ENCODE peak calls at places on chromosomes 5 and 9, in seven cellular contexts. G, Q, V, X, R, L and F are unnamed samples. For H3K27me3, the result is how much of the 10 kb centered on the place peaks cover.

GRCh38 chr9:107872457-107873192 is 383.1 kb upstream of the KLF4 start:
- DNase-seq in X (no peak), G (no peak), R (no peak), L (no peak), V (no peak), Q (no peak), F (no peak)

GRCh38 chr5:142783601-142784291 is 13.6 kb downstream of the ARHGAP26 start:
- DNase-seq in X (peak), V (no peak), R (peak), L (peak), G (no peak), Q (no peak), F (no peak)

GRCh38 chr9:129794549-129794948 is 8.4 kb upstream of the TOR1B start:
- DNase-seq in G (no peak), X (no peak), R (no peak), Q (no peak), L (no peak), V (no peak), F (no peak)

GRCh38 chr9:125906144-125906543 is 159.0 kb downstream of the PBX3 start:
- DNase-seq in R (no peak), X (no peak), Q (no peak), L (peak), G (no peak), V (no peak), F (no peak)

GRCh38 chr5:58751222-58751621 is 168.3 kb downstream of the RAB3C start:
- DNase-seq in G (no peak), V (peak), R (peak), Q (no peak), L (peak), X (no peak), F (peak)

GRCh38 chr9:17349816-17350215 is 215.0 kb downstream of the CNTLN start:
- DNase-seq in V (no peak), L (peak), R (no peak), X (no peak), Q (no peak), G (no peak), F (no peak)

GRCh38 chr9:82829818-82830217 is 233.1 kb downstream of the RASEF start:
- DNase-seq in L (no peak), R (no peak), Q (no peak), V (no peak), G (no peak), X (no peak), F (no peak)

GRCh38 chr5:84392836-84393235 is 8.2 kb upstream of the EDIL3 start:
- DNase-seq in L (no peak), Q (no peak), R (no peak), X (no peak), G (no peak), V (no peak), F (no peak)

GRCh38 chr5:15951550-15951949 is 228.0 kb downstream of the MARCHF11 start:
- DNase-seq in X (no peak), L (no peak), R (no peak), Q (no peak), G (no peak), V (no peak), F (no peak)

GRCh38 chr5:31753700-31754461 is 115.0 kb downstream of the PDZD2 start:
- DNase-seq in G (no peak), Q (no peak), R (no peak), V (no peak), X (no peak), L (no peak), F (no peak)

GRCh38 chr9:22718653-22719052 is 272.0 kb downstream of the DMRTA1 start:
- DNase-seq in V (no peak), X (no peak), R (no peak), L (no peak), G (no peak), Q (no peak), F (no peak)

GRCh38 chr5:135246923-135247795 is 151.9 kb downstream of the MACROH2A1 start:
- DNase-seq in Q (peak), V (peak), X (no peak), L (peak), R (peak), G (peak), F (peak)

GRCh38 chr9:133967024-133967741 is 24.9 kb downstream of the VAV2 start:
- DNase-seq in X (no peak), G (no peak), L (peak), Q (no peak), V (no peak), R (no peak), F (no peak)

GRCh38 chr5:180803181-180804128 is 849 bp upstream of the MGAT1 start:
- DNase-seq in G (peak), L (peak), R (peak), V (no peak), Q (peak), X (no peak), F (no peak)

GRCh38 chr9:107090218-107090617 is 192.9 kb upstream of the RAD23B start:
- DNase-seq in Q (no peak), R (no peak), G (no peak), L (no peak), X (no peak), V (no peak), F (no peak)

GRCh38 chr5:132663771-132664695 is 6.1 kb downstream of the IL13 start:
- DNase-seq in Q (no peak), V (no peak), R (no peak), L (peak), X (no peak), G (no peak), F (no peak)

DNA sequence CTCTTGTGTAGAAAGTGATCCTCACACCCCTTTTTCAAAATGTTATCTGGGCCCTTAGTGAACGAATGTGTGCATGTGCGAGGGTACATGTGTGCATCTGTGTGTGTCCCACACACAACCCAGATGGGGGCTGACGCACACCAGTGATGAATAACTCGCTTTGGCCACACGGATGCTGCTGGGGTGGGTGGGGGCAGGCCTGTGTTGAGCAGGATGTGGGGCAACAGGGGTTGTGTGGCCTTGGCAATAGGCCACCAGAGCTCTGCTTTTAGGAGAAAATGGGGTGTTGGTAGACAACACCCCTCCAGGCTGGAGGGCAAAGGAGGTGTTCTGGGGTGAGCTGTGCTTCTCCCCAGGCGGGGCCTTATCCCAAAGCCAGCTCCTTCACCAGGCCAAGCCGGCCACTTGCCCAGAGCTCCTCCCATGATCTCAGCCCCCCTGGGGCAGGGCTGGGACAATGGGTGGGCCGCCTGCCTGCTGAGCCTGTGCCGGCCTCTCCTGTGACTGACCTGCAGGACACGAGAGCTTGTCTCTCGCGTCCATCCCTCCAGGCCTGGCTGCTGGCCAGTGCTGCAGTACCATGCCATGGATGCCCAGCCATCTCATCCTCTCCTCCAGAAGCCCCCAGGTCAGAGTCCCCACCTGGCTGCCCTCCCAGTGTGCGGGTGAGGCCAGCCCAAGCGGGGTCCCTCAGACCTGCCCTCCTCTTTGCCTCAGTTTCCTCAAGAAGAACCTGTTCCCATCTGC is 1.7 kb downstream of the DBN1 start:
- DNase-seq in Q (peak), V (no peak), L (no peak), R (no peak), X (peak), G (peak), F (no peak)
- H3K27ac ChIP-seq in Q (peak), V (peak), L (peak), R (no peak), X (peak), G (no peak), F (peak)

GRCh38 chr9:26695010-26695601 is 197.5 kb downstream of the CAAP1 start:
- DNase-seq in L (no peak), V (no peak), X (no peak), Q (no peak), G (no peak), R (no peak), F (no peak)
- H3K27me3 ChIP-seq in L (under half), V (under half), X (under half), Q (under half), G (under half), R (under half), F (under half)

DNA sequence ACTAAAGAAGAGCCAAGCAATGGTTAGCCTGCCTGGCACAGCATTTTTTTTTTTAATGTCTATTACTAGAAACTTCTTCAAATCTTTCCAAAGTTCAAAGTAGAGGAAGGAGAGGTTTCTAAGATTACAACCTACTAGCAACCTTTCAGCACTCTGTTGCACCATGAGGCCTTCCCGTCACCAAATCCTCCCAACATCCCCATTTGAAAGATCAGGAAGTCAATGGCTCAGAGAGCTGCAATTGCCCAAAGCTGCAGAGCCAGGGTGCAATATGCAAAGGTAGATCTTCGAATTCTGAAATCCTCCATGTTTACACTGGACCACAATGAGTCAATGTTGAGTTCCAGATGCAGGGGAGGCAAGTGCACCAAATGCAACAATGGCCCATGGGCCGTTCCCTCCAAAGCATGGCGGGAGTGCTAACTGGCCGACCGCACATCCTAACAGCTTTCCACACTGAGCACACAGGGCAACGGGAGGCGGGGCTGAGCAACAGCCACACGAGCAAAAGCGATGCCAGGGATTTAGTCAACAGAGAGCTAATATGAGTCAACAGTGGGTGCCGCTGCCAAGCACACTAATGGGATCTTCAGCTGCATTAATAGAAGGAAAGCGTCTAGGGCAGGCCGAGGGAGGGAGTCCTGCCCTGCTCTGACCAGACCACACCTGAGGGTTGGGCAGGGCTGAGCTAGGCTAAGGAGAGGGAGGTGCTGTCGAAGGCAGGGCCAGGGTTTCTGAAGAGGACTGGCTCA is 4.8 kb downstream of the EPB41L4B start:
- DNase-seq in G (peak), Q (no peak), R (peak), X (peak), L (no peak), V (peak), F (no peak)
- H3K27ac ChIP-seq in G (no peak), Q (no peak), R (peak), X (no peak), L (no peak), V (no peak), F (no peak)

GRCh38 chr9:130939405-130939941 is 426 bp upstream of the FIBCD1 start:
- DNase-seq in R (no peak), V (no peak), L (no peak), Q (no peak), X (no peak), G (no peak), F (peak)

GRCh38 chr9:130940023-130940549 is 1.0 kb upstream of the FIBCD1 start:
- DNase-seq in X (peak), L (no peak), Q (no peak), R (no peak), V (no peak), G (no peak), F (no peak)

GRCh38 chr9:130942679-130943078 is 3.6 kb upstream of the FIBCD1 start:
- DNase-seq in Q (no peak), L (no peak), V (no peak), G (no peak), X (no peak), R (no peak), F (no peak)

GRCh38 chr9:130942084-130942483 is 3.0 kb upstream of the FIBCD1 start:
- DNase-seq in Q (no peak), L (no peak), R (no peak), V (no peak), G (no peak), X (no peak), F (no peak)

DNA sequence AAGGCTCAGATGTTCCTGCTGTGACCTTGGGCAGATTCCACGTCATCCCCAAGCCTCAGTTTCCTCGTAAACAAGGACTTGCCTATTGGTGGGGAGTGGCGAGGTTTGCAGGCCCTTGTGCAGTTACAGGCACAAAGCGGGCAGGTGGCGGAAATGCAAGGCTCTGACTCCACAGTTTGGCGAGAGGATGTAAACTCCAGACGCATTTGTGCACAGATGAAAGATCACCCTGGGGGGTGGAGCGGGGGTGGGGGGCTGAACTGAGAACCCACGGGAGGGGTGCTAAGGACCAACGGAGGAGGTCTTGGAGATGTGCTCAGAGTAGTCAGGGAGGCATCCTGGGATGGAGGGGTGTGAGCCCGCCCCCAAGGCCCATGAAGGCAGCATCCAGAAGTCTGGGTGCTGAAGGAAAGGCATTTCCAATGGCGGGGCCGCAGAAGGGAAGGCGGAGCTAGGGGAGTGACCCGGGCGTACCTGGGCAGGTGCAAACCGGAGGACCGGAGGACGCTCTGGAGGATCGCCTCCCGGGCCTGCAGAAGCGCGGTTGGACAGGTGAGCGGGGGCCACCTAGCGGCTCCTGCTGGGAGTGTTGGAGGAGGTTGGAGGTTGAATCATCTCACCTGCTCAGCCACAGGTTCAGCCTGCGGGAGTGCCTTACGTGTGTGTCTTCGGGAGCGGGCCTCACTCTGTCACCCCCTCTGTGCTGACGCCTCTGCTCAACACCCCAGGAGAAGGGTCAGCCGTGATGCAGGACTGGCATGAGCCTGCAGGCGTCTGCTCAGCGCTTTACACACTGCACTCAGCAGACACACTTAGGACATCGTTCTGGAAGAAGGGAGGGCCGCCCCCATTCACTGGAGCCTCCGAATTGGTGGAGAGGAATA is 1.9 kb upstream of the FIBCD1 start:
- DNase-seq in V (peak), G (peak), Q (peak), R (peak), L (peak), X (peak), F (peak)
- H3K27me3 ChIP-seq in V (under half), G (half or more), Q (under half), R (under half), L (under half), X (under half), F (half or more)

GRCh38 chr9:115333671-115334070 is 215.7 kb upstream of the TNC start:
- DNase-seq in R (no peak), V (no peak), X (no peak), Q (no peak), G (no peak), L (no peak), F (no peak)

GRCh38 chr9:115328228-115328627 is 210.3 kb upstream of the TNC start:
- DNase-seq in L (peak), Q (peak), R (peak), G (no peak), V (no peak), X (no peak), F (no peak)

GRCh38 chr9:115327441-115328122 is 209.6 kb upstream of the TNC start:
- DNase-seq in Q (peak), G (no peak), X (no peak), R (no peak), L (peak), V (no peak), F (no peak)

GRCh38 chr9:115326461-115326860 is 208.5 kb upstream of the TNC start:
- DNase-seq in L (no peak), X (no peak), G (no peak), Q (no peak), V (no peak), R (no peak), F (no peak)

GRCh38 chr9:115328677-115329076 is 210.7 kb upstream of the TNC start:
- DNase-seq in L (peak), Q (no peak), G (no peak), X (no peak), V (no peak), R (no peak), F (no peak)
- H3K27ac ChIP-seq in L (no peak), Q (peak), G (no peak), X (no peak), V (no peak), R (no peak), F (no peak)

DNA sequence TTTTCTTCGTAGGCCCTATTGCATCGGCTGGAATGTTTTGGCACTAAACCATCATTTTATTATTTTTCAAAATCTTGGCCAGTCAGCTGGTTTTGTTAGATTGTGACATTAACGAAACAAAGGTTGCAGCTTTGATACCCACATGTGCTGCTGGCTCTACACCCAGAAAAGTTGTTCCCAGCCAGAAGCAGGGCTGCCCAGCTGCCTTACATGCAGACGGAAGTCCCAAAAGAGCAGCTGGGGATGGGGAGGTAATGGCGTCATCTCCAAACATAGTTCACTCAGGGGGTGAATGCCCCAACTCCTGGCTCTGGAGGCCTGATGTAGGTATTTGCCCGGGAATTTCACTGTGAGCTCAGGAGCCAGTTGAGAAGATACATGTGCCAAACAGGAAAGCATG is 23.3 kb downstream of the TMEM171 start:
- DNase-seq in X (no peak), L (no peak), R (no peak), Q (no peak), G (no peak), V (no peak), F (no peak)
- H3K27me3 ChIP-seq in X (under half), L (under half), R (under half), Q (under half), G (under half), V (under half), F (under half)